ENCODE peak calls at places on chromosomes 3 and 15, in four cellular contexts. A is A549, N is HepG2, C is GM12878. H is an unnamed sample.

GRCh38 chr3:107124885-107125284 is 252.4 kb upstream of the CCDC54 start:
- DNase-seq in N (no peak), A (no peak), C (no peak), H (no peak)

GRCh38 chr3:38029400-38030125 is at the start of gene PLCD1:
- DNase-seq in C (no peak), A (peak), N (peak), H (peak)

GRCh38 chr15:29270169-29270955 is 740 bp upstream of the NSMCE3 start:
- DNase-seq in C (peak), N (no peak), A (no peak), H (peak)

GRCh38 chr3:32481791-32482631 is 20.6 kb downstream of the CMTM6 start:
- DNase-seq in A (no peak), C (no peak), N (no peak), H (no peak)

GRCh38 chr3:156816091-156816793 is 9.9 kb upstream of the LEKR1 start:
- DNase-seq in A (no peak), N (no peak), C (no peak), H (no peak)

GRCh38 chr3:22319446-22319845 is 568.4 kb upstream of the ZNF385D start:
- DNase-seq in C (no peak), A (no peak), N (no peak), H (no peak)

GRCh38 chr3:170633573-170633972 is 47.7 kb upstream of the SLC7A14 start:
- DNase-seq in C (no peak), A (no peak), N (no peak), H (no peak)

GRCh38 chr3:99805160-99805559 is 12.5 kb upstream of the CMSS1 start:
- DNase-seq in N (no peak), C (no peak), A (no peak), H (no peak)

GRCh38 chr3:18008706-18009363 is 266.4 kb upstream of the TBC1D5 start:
- DNase-seq in C (no peak), N (no peak), A (no peak), H (no peak)

GRCh38 chr15:91984006-91984405 is 130.5 kb downstream of the SLCO3A1 start:
- DNase-seq in A (no peak), N (no peak), C (no peak), H (no peak)

GRCh38 chr3:43650345-43650744 is 28.5 kb upstream of the ANO10 start:
- DNase-seq in C (no peak), A (no peak), N (no peak), H (no peak)

GRCh38 chr3:11090551-11090950 is 63.7 kb upstream of the HRH1 start:
- DNase-seq in C (no peak), A (no peak), N (no peak), H (no peak)

GRCh38 chr15:56732135-56732880 is 1.0 kb downstream of the ZNF280D start:
- DNase-seq in N (peak), C (no peak), A (peak), H (peak)

GRCh38 chr15:26521142-26521541 is 251.7 kb downstream of the GABRB3 start:
- DNase-seq in C (no peak), A (no peak), N (no peak), H (no peak)

GRCh38 chr15:64681424-64682024 is 93.9 kb downstream of the RBPMS2 start:
- DNase-seq in A (peak), N (peak), C (no peak), H (peak)

GRCh38 chr3:22315925-22316324 is 564.9 kb upstream of the ZNF385D start:
- DNase-seq in C (no peak), N (no peak), A (no peak), H (no peak)

GRCh38 chr15:31108836-31109235 is 7.3 kb upstream of the TRPM1 start:
- DNase-seq in N (no peak), C (no peak), A (no peak), H (no peak)
- TF ChIP-seq CHD2 in N (no peak), C (no peak), A (no peak), H (no peak)

DNA sequence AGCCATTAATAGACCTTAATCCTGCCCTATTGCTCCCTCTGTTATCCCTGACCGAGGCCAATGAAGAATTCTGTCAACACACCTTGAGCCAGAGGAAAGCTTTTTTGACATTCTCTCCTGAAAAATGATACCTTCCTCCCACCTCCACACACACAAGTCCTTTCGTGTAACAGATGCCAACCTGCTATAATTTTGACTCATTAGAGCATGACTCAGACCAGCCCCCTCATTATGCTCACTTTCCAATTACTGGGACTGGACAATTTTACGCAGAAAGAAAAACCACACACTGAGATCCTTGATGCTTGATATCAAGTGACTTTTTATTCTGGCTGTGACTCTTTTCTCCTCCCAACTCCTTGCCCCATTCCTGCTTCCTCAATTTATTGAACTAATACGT is 50.9 kb downstream of the LSAMP start:
- DNase-seq in N (no peak), C (no peak), A (no peak), H (no peak)
- TF ChIP-seq CHD2 in N (no peak), C (no peak), A (no peak), H (no peak)

DNA sequence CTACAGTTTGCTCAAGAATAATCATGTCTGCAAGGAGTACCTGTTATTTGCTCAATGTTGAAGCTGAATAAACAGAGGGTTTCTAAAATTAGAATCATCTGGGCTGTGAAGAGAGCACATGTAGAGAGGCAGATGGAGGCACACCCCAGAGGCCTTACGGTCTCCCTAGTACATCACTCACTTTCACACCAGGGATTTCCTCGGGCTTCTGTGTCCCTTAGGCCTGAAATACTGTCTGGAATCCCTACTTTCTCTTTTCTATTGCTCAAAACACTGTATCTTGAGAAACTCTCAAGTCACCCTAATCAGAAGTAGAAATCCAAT is 473.7 kb upstream of the ROBO2 start:
- DNase-seq in C (no peak), N (no peak), A (no peak), H (no peak)
- TF ChIP-seq CHD2 in C (no peak), N (no peak), A (no peak), H (no peak)

DNA sequence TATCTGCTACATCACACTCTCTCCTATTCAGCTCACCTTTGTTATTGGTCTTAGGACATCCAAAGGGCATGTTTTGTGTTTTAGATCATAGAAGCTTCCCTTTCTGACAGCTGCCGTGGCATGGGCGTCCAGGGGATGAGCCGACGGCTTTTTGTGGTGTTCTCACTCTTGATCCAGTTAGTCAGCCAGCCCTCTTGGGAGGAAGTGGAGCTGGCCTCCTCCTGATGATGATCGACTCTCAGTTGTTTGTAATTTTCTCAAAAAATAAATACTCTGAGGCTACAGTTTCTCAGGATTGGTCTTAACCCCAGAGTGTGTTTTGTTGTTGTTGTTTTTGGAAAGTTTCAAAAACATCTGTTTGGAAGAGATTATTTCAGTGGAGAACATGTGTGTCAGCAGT is 34.4 kb downstream of the BOC start:
- DNase-seq in C (no peak), A (no peak), N (no peak), H (no peak)
- TF ChIP-seq CHD2 in C (no peak), A (no peak), N (no peak), H (no peak)

DNA sequence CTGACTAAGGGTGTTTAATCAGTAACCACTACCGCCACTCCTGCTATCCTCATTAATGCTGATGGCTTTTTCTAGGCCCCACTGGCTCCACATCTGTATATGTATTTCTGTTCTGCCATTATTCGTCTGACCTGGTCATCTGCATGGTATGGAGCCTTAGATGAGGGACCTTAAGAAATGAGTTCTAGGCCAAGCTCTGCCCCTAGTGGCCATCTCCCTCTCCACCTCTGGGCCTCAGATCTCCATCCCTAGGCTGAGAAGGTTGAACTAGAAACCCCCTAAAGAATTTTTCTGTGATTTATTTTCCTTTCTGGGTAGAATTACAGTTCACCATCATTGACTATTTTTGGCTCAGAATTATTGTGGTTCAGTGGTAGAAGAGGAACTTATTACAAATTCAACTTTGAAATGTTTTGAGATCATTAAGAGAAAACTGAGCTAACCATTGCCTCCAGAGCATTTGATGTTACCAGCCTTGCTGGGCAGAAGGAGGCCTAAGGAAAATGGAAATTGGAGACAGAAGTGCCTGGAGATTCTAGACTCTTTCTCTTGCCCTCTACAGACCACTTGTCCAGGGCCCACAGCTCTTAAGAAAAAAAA is 325.2 kb upstream of the NR2E3 start:
- DNase-seq in A (peak), N (no peak), C (no peak), H (peak)
- TF ChIP-seq CHD2 in A (no peak), N (no peak), C (no peak), H (no peak)

DNA sequence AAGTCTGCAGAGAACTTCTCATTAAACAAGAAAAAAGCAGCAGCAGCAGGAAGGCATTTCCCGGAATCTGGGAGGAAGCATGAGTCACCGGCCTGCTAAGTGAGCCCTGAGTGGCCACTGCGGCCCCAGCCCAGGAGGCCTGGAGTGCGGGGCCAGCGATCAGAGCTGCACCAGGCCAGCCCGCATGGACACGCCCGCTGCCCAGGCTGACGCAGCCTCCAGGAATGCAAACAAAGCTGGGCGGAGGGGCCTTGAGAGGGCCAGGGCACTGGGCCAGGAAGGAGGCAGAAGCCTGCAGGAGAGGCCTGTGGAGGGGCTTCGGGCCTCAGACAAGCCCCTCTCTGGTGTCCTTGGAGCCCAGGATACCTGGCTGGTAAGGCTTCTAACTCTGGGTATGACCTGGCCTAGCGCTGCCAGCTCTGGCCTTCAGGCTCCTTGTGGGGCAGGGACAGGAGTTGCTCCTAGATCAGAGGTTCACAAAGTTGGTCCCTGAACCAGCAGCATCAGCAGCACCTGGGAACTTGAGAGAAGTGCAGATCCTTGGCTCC is 101.2 kb downstream of the SMAD6 start:
- DNase-seq in C (no peak), A (peak), N (peak), H (peak)
- TF ChIP-seq CHD2 in C (no peak), A (no peak), N (no peak), H (no peak)

DNA sequence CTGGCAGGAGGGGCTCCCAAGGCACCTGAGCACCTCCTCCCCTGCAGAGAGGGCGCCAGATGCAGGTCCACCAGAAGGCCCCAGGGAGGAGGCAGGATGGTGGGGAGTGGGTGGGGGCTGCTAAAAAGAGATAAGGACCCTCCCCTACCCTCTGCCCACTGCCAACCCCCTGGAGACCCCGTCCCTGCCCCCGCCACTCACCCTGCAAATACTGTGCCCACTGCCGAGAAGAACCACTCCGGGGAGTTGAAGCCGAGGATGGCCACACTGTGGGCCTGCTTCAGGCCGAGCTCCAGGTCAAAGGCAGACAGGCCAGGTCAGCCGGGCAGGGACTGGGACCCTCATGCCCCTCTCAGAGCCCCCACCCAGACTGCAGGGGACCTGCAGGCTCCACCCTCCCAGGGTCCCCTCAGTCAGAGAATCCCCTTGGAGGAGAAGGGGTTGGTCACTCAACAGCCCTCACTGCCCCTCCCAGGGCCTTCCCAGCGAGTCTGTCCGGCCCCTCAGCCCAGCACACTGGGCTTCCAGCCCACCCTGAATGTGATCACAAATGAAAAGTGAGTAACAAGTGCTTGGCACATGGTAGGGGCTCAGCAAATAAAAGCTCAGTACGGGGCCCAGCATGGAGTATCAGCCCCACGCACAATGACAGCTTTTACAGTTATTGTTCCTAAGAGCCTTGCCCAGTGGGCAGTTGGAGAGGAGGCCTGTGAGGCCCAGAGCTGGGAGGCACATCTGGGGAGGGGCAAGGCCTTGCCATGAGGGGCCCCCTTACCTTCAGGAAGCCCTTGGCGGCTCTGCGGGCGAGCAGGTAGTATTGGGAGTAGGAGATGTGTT is 40.4 kb downstream of the ACSBG1 start:
- DNase-seq in A (no peak), N (no peak), C (no peak), H (no peak)
- TF ChIP-seq CHD2 in A (no peak), N (no peak), C (no peak), H (no peak)

GRCh38 chr3:53650424-53650823 is 156.0 kb downstream of the CACNA1D start:
- DNase-seq in N (no peak), C (peak), A (no peak), H (no peak)
- TF ChIP-seq CHD2 in N (no peak), C (no peak), A (no peak), H (no peak)

GRCh38 chr3:66555214-66555844 is 54.5 kb upstream of the LRIG1 start:
- DNase-seq in A (no peak), N (no peak), C (no peak), H (no peak)
- TF ChIP-seq CHD2 in A (no peak), N (no peak), C (no peak), H (no peak)